ENCODE peak calls at places on chromosomes 5 and 9, in six cellular contexts. B is SK-N-SH, J is GM12878, M is K562, H is H1, X is HepG2. V is an unnamed sample. For H3K27me3, the result is how much of the 10 kb centered on the place peaks cover.

GRCh38 chr5:177194278-177194677 is 60.7 kb downstream of the NSD1 start:
- DNase-seq in M (no peak), X (peak), J (no peak), H (peak), B (no peak), V (no peak)

GRCh38 chr9:128494108-128494742 is 10.3 kb upstream of the GLE1 start:
- DNase-seq in B (peak), M (peak), X (no peak), J (no peak), H (no peak), V (peak)

GRCh38 chr9:70121818-70122436 is 78.3 kb downstream of the MAMDC2 start:
- DNase-seq in J (no peak), X (no peak), M (no peak), H (no peak), B (no peak), V (no peak)

GRCh38 chr5:51890435-51891116 is 507.3 kb downstream of the ISL1 start:
- DNase-seq in H (no peak), B (no peak), M (no peak), X (no peak), J (no peak), V (no peak)

GRCh38 chr5:33588654-33589372 is 148.0 kb downstream of the TARS1 start:
- DNase-seq in H (peak), B (peak), X (peak), M (peak), J (no peak), V (peak)

GRCh38 chr9:81363916-81364480 is 325.3 kb downstream of the TLE1 start:
- DNase-seq in X (no peak), J (no peak), H (no peak), M (no peak), B (no peak), V (no peak)

GRCh38 chr9:79377315-79377855 is 194.4 kb upstream of the TLE4 start:
- DNase-seq in X (no peak), H (no peak), B (no peak), J (no peak), M (no peak), V (no peak)

GRCh38 chr9:131597246-131597645 is 51.9 kb downstream of the PRRT1B start:
- DNase-seq in J (no peak), H (no peak), M (no peak), B (no peak), X (no peak), V (no peak)

GRCh38 chr5:95835682-95836405 is 13.3 kb upstream of the GLRX start:
- DNase-seq in H (no peak), X (no peak), B (no peak), M (no peak), J (no peak), V (no peak)

GRCh38 chr9:122265265-122265900 is 701 bp downstream of the MRRF start:
- DNase-seq in J (peak), M (no peak), B (no peak), X (peak), H (no peak), V (peak)

GRCh38 chr5:10233505-10233904 is 16.2 kb downstream of the ATPSCKMT start:
- DNase-seq in J (no peak), X (peak), M (no peak), B (peak), H (no peak), V (no peak)

GRCh38 chr9:134469041-134469875 is 143.0 kb downstream of the RXRA start:
- DNase-seq in H (no peak), X (no peak), J (no peak), M (no peak), B (no peak), V (no peak)

GRCh38 chr5:137345396-137345795 is 153.7 kb downstream of the SPOCK1 start:
- DNase-seq in B (no peak), M (no peak), X (no peak), H (no peak), J (no peak), V (no peak)

GRCh38 chr9:89442501-89442978 is 55.4 kb downstream of the SEMA4D start:
- DNase-seq in B (no peak), H (no peak), M (no peak), J (no peak), X (no peak), V (no peak)

GRCh38 chr5:117657591-117657990 is 1083.0 kb upstream of the SEMA6A start:
- DNase-seq in M (no peak), J (no peak), X (no peak), B (peak), H (no peak), V (no peak)

GRCh38 chr5:109998208-109998607 is 308.5 kb downstream of the MAN2A1 start:
- DNase-seq in M (no peak), H (no peak), J (no peak), B (no peak), X (no peak), V (no peak)

GRCh38 chr9:130940693-130941576 is 1.9 kb upstream of the FIBCD1 start:
- DNase-seq in J (no peak), H (peak), M (peak), B (peak), X (peak), V (no peak)

GRCh38 chr5:122076023-122076422 is 2.0 kb downstream of the LOX start:
- DNase-seq in M (no peak), J (no peak), H (no peak), X (peak), B (no peak), V (no peak)

GRCh38 chr9:22279621-22280020 is 167.0 kb upstream of the DMRTA1 start:
- DNase-seq in B (no peak), M (no peak), H (no peak), J (no peak), X (no peak), V (no peak)

GRCh38 chr9:33524431-33524947 is 438 bp downstream of the ANKRD18B start:
- DNase-seq in X (no peak), J (no peak), M (no peak), H (no peak), B (no peak), V (no peak)

GRCh38 chr5:140219068-140219971 is 44.3 kb downstream of the CYSTM1 start:
- DNase-seq in B (no peak), H (no peak), X (peak), J (no peak), M (no peak), V (no peak)

DNA sequence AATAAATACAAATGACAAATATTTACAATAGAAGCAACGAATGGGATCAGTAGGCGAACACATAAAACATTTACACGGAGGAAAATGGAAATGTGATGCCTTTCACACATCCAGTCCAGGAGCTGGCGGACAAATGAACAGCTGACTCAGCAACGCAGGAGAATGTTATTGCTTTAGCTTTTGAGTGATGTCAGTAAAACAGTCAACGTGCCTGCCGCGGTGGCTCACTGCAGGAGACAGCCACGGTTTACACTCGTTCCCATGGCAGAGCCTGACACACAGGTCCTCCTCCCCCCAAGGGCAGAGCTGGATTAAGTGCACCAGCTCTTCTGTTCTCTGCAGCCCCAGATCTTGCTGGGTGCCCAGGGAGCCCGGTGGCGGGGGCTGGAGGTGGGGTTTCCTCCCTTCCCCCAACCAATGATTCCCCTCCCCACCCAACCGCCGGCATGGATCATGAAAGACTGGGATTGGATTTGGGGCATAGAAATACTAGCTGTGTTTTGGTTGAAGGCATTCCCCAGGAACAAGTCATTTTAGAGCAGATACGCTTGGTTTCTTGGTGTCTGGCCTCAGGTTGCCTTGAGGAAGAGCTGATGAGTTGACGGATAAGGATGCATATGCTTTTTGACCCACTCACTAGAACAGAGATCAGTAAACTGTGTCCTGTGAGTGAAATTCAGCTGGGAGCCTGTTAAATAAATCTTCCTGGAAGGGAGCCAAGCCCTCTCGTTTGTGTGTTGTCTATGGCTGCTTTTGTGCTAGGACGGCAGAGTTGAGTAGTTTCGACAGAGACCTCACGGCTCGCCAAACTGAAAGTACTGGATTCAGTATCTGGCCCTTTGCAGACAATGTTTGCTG is 12.5 kb downstream of the STC2 start:
- DNase-seq in J (no peak), M (no peak), B (peak), H (no peak), X (no peak), V (no peak)
- H3K27me3 ChIP-seq in J (under half), M (under half), B (under half), H (under half), X (under half), V (under half)

GRCh38 chr9:99966720-99967119 is 60.3 kb downstream of the STX17 start:
- DNase-seq in H (peak), J (no peak), B (no peak), X (peak), M (peak), V (no peak)
- TF ChIP-seq GABPA in H (no peak), J (no peak), B (no peak), X (no peak), M (no peak), V (no peak)

GRCh38 chr9:124013263-124014211 is 2.0 kb downstream of the LHX2 start:
- DNase-seq in X (no peak), B (no peak), H (no peak), J (no peak), M (no peak), V (no peak)
- H3K27me3 ChIP-seq in X (half or more), B (half or more), H (half or more), J (half or more), M (half or more), V (half or more)

GRCh38 chr9:110088099-110088498 is 119.9 kb downstream of the C9orf152 start:
- DNase-seq in H (no peak), X (no peak), B (no peak), M (no peak), J (no peak), V (no peak)
- TF ChIP-seq GABPA in H (no peak), X (no peak), B (no peak), M (no peak), J (no peak), V (no peak)